ENCODE peak calls at places on chromosomes 13 and 19, in nine cellular contexts. R, I, K, Q, P, B, V, M and T are unnamed samples.

GRCh38 chr13:58852076-58852475 is 1220.5 kb downstream of the PCDH17 start:
- DNase-seq in V (no peak), P (no peak), R (no peak), B (no peak), M (no peak), K (no peak), Q (no peak), I (no peak), T (no peak)

GRCh38 chr13:64725492-64725891 is 2504.6 kb downstream of the PCDH9 start:
- DNase-seq in Q (no peak), I (no peak), R (no peak), B (no peak), P (no peak), V (no peak), K (no peak), M (no peak), T (no peak)

GRCh38 chr19:6412111-6412999 is 12.3 kb downstream of the KHSRP start:
- DNase-seq in M (peak), P (peak), Q (no peak), V (peak), B (peak), K (no peak), I (peak), R (no peak), T (no peak)

GRCh38 chr13:75745387-75745786 is 109.3 kb downstream of the LMO7 start:
- DNase-seq in I (no peak), P (no peak), Q (no peak), R (no peak), M (no peak), V (no peak), K (no peak), B (no peak), T (no peak)

GRCh38 chr19:7480222-7480974 is 8.4 kb downstream of the PEX11G start:
- DNase-seq in K (no peak), B (no peak), V (no peak), I (no peak), P (no peak), Q (no peak), M (no peak), R (no peak), T (no peak)

GRCh38 chr19:7349231-7349591 is 474 bp downstream of the ARHGEF18 start:
- DNase-seq in V (no peak), I (no peak), Q (no peak), R (no peak), B (no peak), P (no peak), M (no peak), K (no peak), T (peak)

GRCh38 chr13:76980075-76980718 is 11.7 kb upstream of the CLN5 start:
- DNase-seq in I (peak), K (peak), M (peak), V (peak), R (peak), B (peak), Q (no peak), P (peak), T (peak)

GRCh38 chr13:51542358-51542972 is 41.8 kb upstream of the WDFY2 start:
- DNase-seq in R (no peak), M (no peak), V (peak), I (no peak), Q (no peak), B (no peak), P (no peak), K (no peak), T (no peak)

GRCh38 chr19:49244256-49244655 is 80.7 kb downstream of the SLC6A16 start:
- DNase-seq in R (no peak), Q (no peak), I (no peak), M (no peak), K (no peak), P (no peak), V (no peak), B (no peak), T (no peak)

GRCh38 chr19:16381756-16382401 is 57.3 kb downstream of the KLF2 start:
- DNase-seq in V (no peak), K (peak), M (no peak), B (no peak), Q (peak), P (no peak), I (peak), R (peak), T (peak)

GRCh38 chr13:107680115-107680514 is 535.2 kb downstream of the LIG4 start:
- DNase-seq in Q (no peak), K (no peak), P (no peak), B (no peak), R (no peak), M (no peak), V (no peak), I (no peak), T (no peak)

GRCh38 chr19:46451352-46451751 is 20.0 kb downstream of the PNMA8A start:
- DNase-seq in M (no peak), V (no peak), R (no peak), P (no peak), Q (no peak), B (no peak), I (no peak), K (no peak), T (no peak)

GRCh38 chr13:110759710-110760109 is 46.2 kb downstream of the ING1 start:
- DNase-seq in B (no peak), V (no peak), R (no peak), P (no peak), M (no peak), K (no peak), I (no peak), Q (no peak), T (no peak)

GRCh38 chr19:33285441-33285927 is 16.9 kb downstream of the CEBPA start:
- DNase-seq in B (peak), P (no peak), I (no peak), Q (no peak), R (no peak), V (no peak), M (no peak), K (no peak), T (no peak)

GRCh38 chr13:31476266-31476665 is 263.1 kb upstream of the RXFP2 start:
- DNase-seq in K (no peak), B (no peak), Q (peak), V (no peak), I (no peak), M (no peak), R (no peak), P (no peak), T (no peak)

GRCh38 chr19:42132030-42132628 is at the start of gene POU2F2:
- DNase-seq in Q (no peak), P (peak), K (peak), I (no peak), B (peak), M (peak), R (no peak), V (no peak), T (no peak)

GRCh38 chr13:25874907-25875306 is 176.9 kb downstream of the SHISA2 start:
- DNase-seq in V (no peak), K (no peak), M (peak), P (peak), Q (no peak), R (no peak), I (no peak), B (no peak), T (no peak)

GRCh38 chr19:6738726-6739389 is 622 bp upstream of the TRIP10 start:
- DNase-seq in R (peak), P (no peak), B (peak), V (no peak), M (no peak), I (peak), K (no peak), Q (no peak), T (no peak)

GRCh38 chr13:46041335-46041934 is 11.1 kb downstream of the ZC3H13 start:
- DNase-seq in B (no peak), R (no peak), P (no peak), M (no peak), V (no peak), Q (no peak), K (no peak), I (no peak), T (no peak)

GRCh38 chr19:2820112-2820702 is 539 bp downstream of the ZNF554 start:
- DNase-seq in R (peak), M (no peak), Q (no peak), V (no peak), I (no peak), P (peak), K (no peak), B (peak), T (no peak)

GRCh38 chr19:16062789-16063188 is 13.5 kb upstream of the TPM4 start:
- DNase-seq in Q (no peak), V (peak), R (no peak), B (peak), M (peak), P (peak), K (no peak), I (no peak), T (peak)

GRCh38 chr13:44876782-44877324 is 112.4 kb downstream of the NUFIP1 start:
- DNase-seq in R (no peak), P (no peak), I (no peak), M (no peak), K (no peak), Q (no peak), V (no peak), B (no peak), T (no peak)

GRCh38 chr13:27704681-27705080 is 83.0 kb downstream of the POLR1D start:
- DNase-seq in B (no peak), Q (no peak), K (no peak), R (no peak), M (no peak), V (no peak), P (peak), I (no peak), T (no peak)

GRCh38 chr13:30019648-30020626 is 169.5 kb upstream of the UBL3 start:
- DNase-seq in B (no peak), K (peak), P (no peak), R (peak), I (no peak), V (no peak), M (no peak), Q (no peak), T (no peak)